ENCODE peak calls at places on chromosomes 2 and 18, in five cellular contexts. A is ovary, Z is body of pancreas, R is foreskin fibroblast, S is A549. G is an unnamed sample.

GRCh38 chr2:124339709-124340108 is 314.6 kb downstream of the CNTNAP5 start:
- DNase-seq in A (no peak), Z (no peak), R (no peak), S (no peak), G (no peak)

GRCh38 chr18:69982417-69982816 is 34.7 kb upstream of the CD226 start:
- DNase-seq in R (no peak), S (no peak), Z (no peak), A (no peak), G (no peak)

GRCh38 chr2:7068447-7068846 is 151.2 kb downstream of the RNF144A start:
- DNase-seq in S (no peak), A (no peak), Z (no peak), R (no peak), G (no peak)

GRCh38 chr2:211396815-211397214 is 840.4 kb downstream of the CPS1 start:
- DNase-seq in Z (peak; percentile 52), S (no peak), R (no peak), A (no peak), G (no peak)

GRCh38 chr2:229130522-229130921 is 140.6 kb downstream of the PID1 start:
- DNase-seq in R (no peak), Z (no peak), S (no peak), A (no peak), G (peak; percentile 7)

GRCh38 chr2:241553981-241554380 is 4.6 kb upstream of the BOK start:
- DNase-seq in A (no peak), R (no peak), S (no peak), Z (no peak), G (no peak)

GRCh38 chr2:75705921-75706320 is 4.8 kb downstream of the GCFC2 start:
- DNase-seq in Z (no peak), R (peak; percentile 7), S (no peak), A (no peak), G (no peak)

GRCh38 chr2:138034536-138034935 is 70.3 kb downstream of the HNMT start:
- DNase-seq in S (no peak), A (no peak), R (no peak), Z (no peak), G (no peak)

GRCh38 chr2:162435676-162436075 is 91.7 kb downstream of the GCA start:
- DNase-seq in A (no peak), S (no peak), Z (no peak), R (no peak), G (no peak)

GRCh38 chr2:130814931-130815680 is 21.6 kb upstream of the ARHGEF4 start:
- DNase-seq in R (no peak), S (no peak), Z (no peak), A (no peak), G (no peak)

GRCh38 chr2:44342854-44343253 is 18.4 kb downstream of the PREPL start:
- DNase-seq in Z (peak; percentile 46), S (peak; percentile 66), A (no peak), R (peak; percentile 7), G (no peak)

GRCh38 chr2:238240761-238241711 is 1.2 kb upstream of the HES6 start:
- DNase-seq in Z (peak; percentile 92), S (no peak), R (peak; percentile 60), A (peak; percentile 64), G (peak; percentile 83)
- H3K4me3 ChIP-seq in Z (no peak overlapping the region), S (peak overlapping the region; percentile 81), R (no peak overlapping the region), A (peak overlapping the region; percentile 50), G (no peak overlapping the region)

DNA sequence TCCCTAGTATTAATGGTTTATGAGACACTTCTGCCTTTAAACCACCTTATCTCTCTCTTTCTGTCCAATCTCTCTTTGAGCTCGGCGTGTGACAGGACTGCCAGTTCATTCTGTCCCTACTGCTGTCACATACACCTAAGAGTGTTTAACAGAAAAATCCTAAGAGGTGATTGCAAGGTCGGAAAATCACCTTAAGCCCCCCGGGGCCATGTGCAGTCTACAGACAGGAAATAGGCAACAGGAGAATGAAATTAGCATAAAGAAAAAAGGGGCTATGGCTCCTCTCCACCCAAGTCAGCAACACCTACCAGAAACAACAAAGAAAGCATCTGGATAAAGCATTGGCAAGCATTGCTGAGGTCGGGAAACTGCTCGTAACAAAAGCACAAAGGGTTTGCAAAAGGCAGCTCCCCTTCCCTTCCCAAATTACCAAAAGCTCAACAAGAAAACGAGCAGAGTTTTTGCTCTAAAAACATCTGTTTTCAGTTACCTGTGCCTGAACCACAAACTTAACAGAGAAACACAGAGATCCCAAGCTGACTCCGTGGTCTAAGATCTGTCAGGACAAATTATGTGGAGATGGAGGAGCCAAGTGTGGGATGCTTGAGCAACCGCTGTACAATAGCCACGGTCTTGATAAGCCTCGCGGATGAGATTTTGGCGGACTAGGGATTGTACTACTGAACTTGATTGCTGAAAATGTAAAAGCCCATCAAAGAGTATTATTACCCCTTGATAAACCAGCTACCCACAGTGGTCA is 30.4 kb downstream of the ANKRD44 start:
- DNase-seq in A (no peak), Z (no peak), S (no peak), R (peak; percentile 67), G (no peak)
- H3K4me3 ChIP-seq in A (no peak overlapping the region), Z (no peak overlapping the region), S (no peak overlapping the region), R (no peak overlapping the region), G (no peak overlapping the region)

GRCh38 chr2:33321236-33321731 is 155.2 kb upstream of the RASGRP3 start:
- DNase-seq in A (no peak), Z (no peak), R (peak; percentile 87), S (no peak), G (no peak)
- H3K4me3 ChIP-seq in A (no peak overlapping the region), Z (no peak overlapping the region), R (peak overlapping the region; percentile 31), S (no peak overlapping the region), G (no peak overlapping the region)

DNA sequence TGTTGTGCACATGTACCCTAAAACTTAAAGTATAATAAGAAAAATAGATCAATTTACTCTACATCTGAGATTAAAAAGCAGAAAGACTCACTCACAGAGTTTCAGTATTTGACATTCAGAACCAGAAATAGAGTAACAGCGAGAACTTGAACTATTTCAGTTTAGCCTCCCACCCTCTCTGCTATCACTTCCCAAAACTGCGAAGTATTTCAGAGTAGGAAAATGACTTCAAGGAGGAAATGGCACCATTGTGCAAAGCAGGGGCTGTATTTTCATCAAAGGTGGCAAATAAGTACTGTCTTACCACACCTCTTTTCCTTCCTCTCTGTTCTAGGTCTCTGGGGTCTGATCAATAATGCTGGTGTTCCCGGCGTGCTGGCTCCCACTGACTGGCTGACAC is 13.6 kb downstream of the DHRS9 start:
- DNase-seq in R (no peak), Z (no peak), S (no peak), A (no peak), G (no peak)
- H3K4me3 ChIP-seq in R (no peak overlapping the region), Z (no peak overlapping the region), S (no peak overlapping the region), A (no peak overlapping the region), G (no peak overlapping the region)

GRCh38 chr2:127641846-127642510 is 4.0 kb upstream of the GPR17 start:
- DNase-seq in R (no peak), S (no peak), A (no peak), Z (no peak), G (no peak)
- H3K4me3 ChIP-seq in R (no peak overlapping the region), S (no peak overlapping the region), A (no peak overlapping the region), Z (no peak overlapping the region), G (no peak overlapping the region)

DNA sequence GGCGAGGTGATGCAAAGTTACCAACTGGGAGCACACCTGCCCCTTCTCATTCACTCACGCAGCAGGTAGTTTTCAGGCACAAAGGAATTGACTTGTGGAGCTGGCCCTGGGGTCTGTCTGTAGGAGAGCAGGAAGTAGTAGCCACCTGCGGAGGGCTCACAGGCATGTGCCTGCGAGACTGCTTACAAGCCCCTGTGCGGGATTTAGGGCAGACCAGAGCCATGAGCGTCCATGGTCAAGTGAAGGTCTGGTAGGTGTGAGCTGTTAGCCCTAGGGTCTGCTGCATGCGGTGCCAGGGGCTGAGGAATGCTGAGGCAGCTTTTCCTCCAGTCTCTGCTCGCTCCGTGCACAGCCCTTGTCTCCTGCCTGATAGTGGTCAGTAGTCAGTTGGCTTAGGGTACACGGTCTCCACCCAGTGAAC is 18.9 kb downstream of the INPP4A start:
- DNase-seq in S (no peak), A (no peak), Z (no peak), R (no peak), G (no peak)
- H3K4me3 ChIP-seq in S (no peak overlapping the region), A (no peak overlapping the region), Z (no peak overlapping the region), R (no peak overlapping the region), G (no peak overlapping the region)

GRCh38 chr2:187552381-187552780 is 1.9 kb downstream of the TFPI start:
- DNase-seq in S (no peak), R (no peak), Z (no peak), A (no peak), G (no peak)

GRCh38 chr2:187548658-187549057 is 5.6 kb downstream of the TFPI start:
- DNase-seq in Z (no peak), R (no peak), A (no peak), S (no peak), G (no peak)

GRCh38 chr2:187549193-187549592 is 5.0 kb downstream of the TFPI start:
- DNase-seq in S (no peak), R (no peak), Z (no peak), A (no peak), G (no peak)

GRCh38 chr2:187550797-187551306 is 3.4 kb downstream of the TFPI start:
- DNase-seq in A (no peak), S (no peak), Z (no peak), R (no peak), G (no peak)

DNA sequence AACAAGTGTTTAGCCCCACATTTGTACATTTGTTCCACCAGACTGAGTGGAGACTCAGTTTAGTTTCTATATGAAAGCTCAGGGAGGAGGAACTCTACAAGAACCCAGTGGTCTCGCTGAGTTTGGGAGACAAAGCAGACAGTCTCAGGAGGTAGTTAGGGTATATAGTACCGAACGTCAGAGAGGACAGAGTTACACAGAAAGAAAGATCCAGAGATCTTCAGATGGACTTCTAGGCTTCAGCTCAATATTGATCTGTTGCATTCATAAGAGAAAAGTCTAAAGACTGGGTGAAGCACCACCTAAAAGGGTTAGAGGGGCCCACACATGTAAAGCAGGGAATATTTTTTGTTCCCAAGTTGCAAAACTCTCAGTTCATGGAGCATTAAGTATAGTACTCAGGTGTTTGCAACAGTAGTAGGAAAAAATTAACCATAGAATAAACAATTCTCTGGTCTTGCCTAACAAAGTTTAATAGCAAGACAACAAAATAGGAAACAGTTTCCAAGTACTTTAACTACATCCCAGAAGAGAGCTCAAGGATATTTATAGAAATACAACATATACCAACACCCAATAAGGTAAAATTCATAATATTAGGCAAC is 4.2 kb downstream of the TFPI start:
- DNase-seq in Z (no peak), A (no peak), R (no peak), S (no peak), G (no peak)
- H3K4me3 ChIP-seq in Z (no peak overlapping the region), A (no peak overlapping the region), R (no peak overlapping the region), S (peak overlapping the region; percentile 30), G (peak overlapping the region; percentile 48)

GRCh38 chr2:27736031-27736889 is 35.3 kb upstream of the MRPL33 start:
- DNase-seq in Z (no peak), A (no peak), R (peak; percentile 47), S (no peak), G (no peak)
- H3K4me3 ChIP-seq in Z (no peak overlapping the region), A (no peak overlapping the region), R (no peak overlapping the region), S (no peak overlapping the region), G (peak overlapping the region; percentile 45)

GRCh38 chr18:54528942-54529376 is 62.1 kb upstream of the DYNAP start:
- DNase-seq in A (no peak), S (no peak), Z (no peak), R (no peak), G (no peak)
- H3K4me3 ChIP-seq in A (no peak overlapping the region), S (no peak overlapping the region), Z (no peak overlapping the region), R (no peak overlapping the region), G (no peak overlapping the region)